ENCODE peak calls at places on chromosomes 16 and 17, in five cellular contexts. P, B, W, C and T are unnamed samples.

GRCh38 chr16:12629271-12629670 is 174.4 kb downstream of the CPPED1 start:
- DNase-seq in B (no peak), C (no peak), W (no peak), P (no peak), T (no peak)

GRCh38 chr16:49763826-49764225 is 92.1 kb downstream of the ZNF423 start:
- DNase-seq in P (no peak), B (no peak), W (no peak), C (no peak), T (no peak)

GRCh38 chr16:48817032-48817431 is 207.1 kb upstream of the N4BP1 start:
- DNase-seq in C (no peak), W (no peak), P (no peak), B (no peak), T (no peak)

GRCh38 chr16:59198487-59198886 is 464.4 kb upstream of the GOT2 start:
- DNase-seq in C (no peak), B (no peak), P (no peak), W (no peak), T (no peak)

GRCh38 chr16:30088832-30089624 is 2.7 kb downstream of the TBX6 start:
- DNase-seq in P (no peak), C (peak; percentile 46), B (no peak), W (no peak), T (no peak)

GRCh38 chr16:7503688-7504087 is 171.0 kb downstream of the RBFOX1 start:
- DNase-seq in C (no peak), P (no peak), B (no peak), W (no peak), T (no peak)

GRCh38 chr17:31916496-31917064 is 15.1 kb upstream of the UTP6 start:
- DNase-seq in B (peak; percentile 59), C (no peak), P (no peak), W (no peak), T (no peak)

GRCh38 chr17:7932483-7932891 is 481 bp downstream of the CNTROB start:
- DNase-seq in B (peak; percentile 65), W (peak; percentile 43), C (no peak), P (peak; percentile 32), T (no peak)

GRCh38 chr16:87342978-87343752 is 26.0 kb upstream of the C16orf95 start:
- DNase-seq in W (no peak), B (no peak), C (peak; percentile 68), P (no peak), T (no peak)

GRCh38 chr16:54071516-54071915 is 215.1 kb downstream of the IRX3 start:
- DNase-seq in P (no peak), B (no peak), C (no peak), W (no peak), T (no peak)

GRCh38 chr16:67542464-67542863 is 13.8 kb downstream of the RIPOR1 start:
- DNase-seq in P (no peak), C (no peak), B (peak; percentile 32), W (peak; percentile 55), T (peak; percentile 45)

GRCh38 chr17:35142467-35142796 is 329 bp upstream of the NLE1 start:
- DNase-seq in W (no peak), P (no peak), C (no peak), B (no peak), T (no peak)

GRCh38 chr17:37698132-37698615 is 46.7 kb downstream of the HNF1B start:
- DNase-seq in W (no peak), C (no peak), P (no peak), B (no peak), T (no peak)

GRCh38 chr17:36592316-36592710 is 634 bp downstream of the DHRS11 start:
- DNase-seq in B (peak; percentile 78), C (no peak), W (peak; percentile 33), P (no peak), T (no peak)

GRCh38 chr16:14187517-14188338 is 116.6 kb downstream of the MRTFB start:
- DNase-seq in P (no peak), C (no peak), B (no peak), W (no peak), T (no peak)

GRCh38 chr16:25523183-25523582 is 168.6 kb upstream of the HS3ST4 start:
- DNase-seq in C (no peak), B (peak; percentile 10), W (no peak), P (no peak), T (no peak)

GRCh38 chr16:56506941-56507340 is 12.9 kb downstream of the BBS2 start:
- DNase-seq in P (no peak), C (no peak), B (no peak), W (no peak), T (no peak)

GRCh38 chr17:40791808-40792436 is 7.8 kb downstream of the KRT28 start:
- DNase-seq in W (no peak), P (no peak), C (no peak), B (peak; percentile 60), T (no peak)

GRCh38 chr17:65438708-65439294 is 122.6 kb downstream of the AXIN2 start:
- DNase-seq in B (no peak), P (no peak), W (no peak), C (no peak), T (no peak)

GRCh38 chr17:55577011-55577586 is 65.8 kb upstream of the SMIM36 start:
- DNase-seq in W (peak; percentile 36), C (no peak), P (peak; percentile 24), B (no peak), T (peak; percentile 37)

GRCh38 chr17:77535435-77535834 is 394.7 kb downstream of the SEC14L1 start:
- DNase-seq in C (no peak), P (no peak), W (no peak), B (no peak), T (no peak)

GRCh38 chr17:18315498-18316360 is 636 bp downstream of the SMCR8 start:
- DNase-seq in B (no peak), C (no peak), P (peak; percentile 37), W (peak; percentile 23), T (no peak)

GRCh38 chr17:64781394-64781793 is 119.3 kb upstream of the SMURF2 start:
- DNase-seq in C (peak; percentile 92), W (peak; percentile 75), B (peak; percentile 64), P (peak; percentile 74), T (peak; percentile 77)

GRCh38 chr17:74010903-74011302 is 192.6 kb upstream of the RPL38 start:
- DNase-seq in P (no peak), C (no peak), B (no peak), W (no peak), T (no peak)

GRCh38 chr16:55647343-55647742 is 8.4 kb upstream of the SLC6A2 start:
- DNase-seq in W (no peak), B (no peak), P (no peak), C (no peak), T (no peak)

GRCh38 chr17:76048711-76049110 is 21.6 kb upstream of the EVPL start:
- DNase-seq in W (no peak), B (peak; percentile 61), P (no peak), C (no peak), T (no peak)

GRCh38 chr16:72921106-72921505 is 126.8 kb downstream of the ZFHX3 start:
- DNase-seq in W (no peak), C (no peak), P (no peak), B (no peak), T (no peak)

GRCh38 chr17:73474370-73474988 is 162.7 kb upstream of the CDC42EP4 start:
- DNase-seq in W (peak; percentile 67), B (no peak), C (no peak), P (peak; percentile 80), T (no peak)

GRCh38 chr17:57442914-57443571 is 186.7 kb downstream of the MSI2 start:
- DNase-seq in B (no peak), P (peak; percentile 85), C (no peak), W (peak; percentile 43), T (no peak)

GRCh38 chr16:86452451-86452850 is 57.9 kb upstream of the FOXF1 start:
- DNase-seq in B (no peak), C (no peak), W (no peak), P (no peak), T (no peak)

GRCh38 chr16:31496670-31497069 is 11.5 kb downstream of the RUSF1 start:
- DNase-seq in C (peak; percentile 47), B (no peak), P (no peak), W (no peak), T (no peak)
- H3K36me3 ChIP-seq in C (peaks cover 33% of the 10 kb centered on the region), B (no peaks in the 10 kb centered on the region), P (peaks cover 72% of the 10 kb centered on the region), W (peaks cover 27% of the 10 kb centered on the region), T (peaks cover 53% of the 10 kb centered on the region)

DNA sequence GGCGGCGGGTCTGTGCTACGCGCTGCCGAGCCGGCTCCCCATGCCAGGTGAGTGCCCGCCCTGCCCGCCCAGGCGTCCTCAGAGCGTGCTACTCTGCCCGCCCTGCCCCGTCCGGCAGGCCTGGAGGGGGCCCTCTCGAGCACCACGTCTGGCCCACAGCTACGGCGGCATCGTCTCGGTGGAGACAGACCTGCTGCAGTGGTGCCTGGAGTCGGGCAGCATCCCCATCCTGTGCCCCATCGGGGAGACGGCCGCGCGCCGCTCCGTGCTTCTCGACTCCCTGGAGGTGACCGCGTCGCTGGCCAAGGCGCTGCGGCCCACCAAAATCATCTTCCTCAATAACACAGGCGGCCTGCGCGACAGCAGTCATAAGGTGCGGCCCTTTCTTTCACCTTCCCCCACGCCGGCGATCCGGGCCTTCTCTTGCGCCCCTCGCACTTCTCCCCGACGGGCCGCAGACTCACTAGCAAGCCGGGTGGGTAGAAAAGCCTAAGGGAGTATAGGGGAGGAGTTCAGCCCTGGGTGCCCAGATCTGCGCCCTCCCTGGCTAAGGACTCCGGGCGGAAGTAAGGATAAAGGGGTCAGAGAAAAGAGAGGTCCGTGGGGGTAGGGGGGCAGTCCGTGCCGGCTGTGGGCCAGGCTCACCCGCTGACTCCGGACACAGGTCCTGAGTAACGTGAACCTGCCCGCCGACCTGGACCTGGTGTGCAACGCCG is 1.6 kb downstream of the NAGS start:
- DNase-seq in B (peak; percentile 77), P (no peak), C (peak; percentile 91), W (peak; percentile 72), T (peak; percentile 62)
- TF ChIP-seq CTCF in B (no peak), P (no peak), C (no peak), W (peak; percentile 39), T (peak; percentile 24)

GRCh38 chr16:1923299-1924034 is 5.3 kb upstream of the HS3ST6 start:
- DNase-seq in C (peak; percentile 75), W (peak; percentile 66), P (no peak), B (peak; percentile 83), T (no peak)

GRCh38 chr16:1929578-1930337 is 11.5 kb upstream of the HS3ST6 start:
- DNase-seq in C (peak; percentile 99), W (peak; percentile 93), B (peak; percentile 83), P (peak; percentile 89), T (peak; percentile 91)

GRCh38 chr16:1924095-1924494 is 5.9 kb upstream of the HS3ST6 start:
- DNase-seq in C (no peak), B (no peak), W (no peak), P (no peak), T (no peak)

GRCh38 chr16:1929105-1929504 is 10.9 kb upstream of the HS3ST6 start:
- DNase-seq in P (no peak), C (no peak), W (no peak), B (peak; percentile 55), T (peak; percentile 63)

DNA sequence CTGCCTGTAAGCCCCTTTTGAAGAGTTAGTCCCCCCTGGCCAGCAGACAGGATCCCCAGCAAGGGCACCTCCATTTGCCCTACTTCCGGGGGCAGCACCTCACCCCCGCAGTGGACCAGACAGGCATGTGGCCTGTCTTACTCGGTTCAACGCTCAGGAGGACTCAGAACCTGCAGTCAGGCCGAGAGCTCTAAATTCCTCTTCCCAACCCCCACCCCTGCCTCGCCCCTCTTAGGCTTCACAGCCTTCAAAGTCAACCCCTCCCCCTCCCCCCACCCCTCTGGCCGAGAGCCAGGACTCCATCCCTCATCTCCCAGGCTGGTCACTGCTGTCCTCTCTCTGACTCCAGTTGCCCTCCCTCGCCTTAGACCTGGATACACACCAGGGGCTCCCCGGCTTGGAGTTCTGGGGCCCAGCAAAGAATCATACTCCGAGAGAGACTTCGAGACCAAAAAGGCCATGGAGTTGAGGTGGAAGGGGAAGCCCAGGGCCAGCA is 8.1 kb upstream of the HS3ST6 start:
- DNase-seq in C (no peak), B (no peak), P (no peak), W (no peak), T (no peak)
- H3K27ac ChIP-seq in C (no peak overlapping the region), B (no peak overlapping the region), P (no peak overlapping the region), W (no peak overlapping the region), T (no peak overlapping the region)

GRCh38 chr17:42670199-42670924 is 6.4 kb downstream of the PLEKHH3 start:
- DNase-seq in P (no peak), C (peak; percentile 90), B (peak; percentile 83), W (no peak), T (no peak)
- H3K36me3 ChIP-seq in P (peaks cover 71% of the 10 kb centered on the region), C (peaks cover 36% of the 10 kb centered on the region), B (no peaks in the 10 kb centered on the region), W (no peaks in the 10 kb centered on the region), T (peaks cover 3% of the 10 kb centered on the region)